ENCODE peak calls at places on chromosomes 13 and 19, in six cellular contexts. R is NCI-H1105; T is stimulated activated CD4-positive, alpha-beta T cell treated with anti-CD3 and anti-CD28 coated beads, Interleukin-2, amount 100 ng/mL, for 24 hours; C is AG09319; V is lower leg skin; D is lung. F is an unnamed sample.
A peak's percentile ranks its signal among the peaks of the same experiment; 100 is the strongest.

GRCh38 chr19:31356587-31357314 is 7.5 kb upstream of the TSHZ3 start:
- DNase-seq in R (no peak), C (no peak), V (no peak), T (peak; percentile 75), D (no peak), F (no peak)

GRCh38 chr19:48999481-49000325 is 6.0 kb downstream of the RUVBL2 start:
- DNase-seq in R (no peak), V (peak; percentile 27), C (no peak), D (peak; percentile 56), T (peak; percentile 76), F (no peak)

GRCh38 chr13:114049026-114049425 is 75.2 kb upstream of the C13orf46 start:
- DNase-seq in D (no peak), V (no peak), C (no peak), R (no peak), T (peak; percentile 76), F (no peak)

GRCh38 chr19:18167975-18168645 is 5.5 kb upstream of the IFI30 start:
- DNase-seq in C (no peak), D (no peak), V (no peak), R (no peak), T (peak; percentile 70), F (no peak)

GRCh38 chr19:10913716-10914340 is 14.6 kb downstream of the YIPF2 start:
- DNase-seq in D (no peak), R (no peak), V (no peak), T (no peak), C (no peak), F (no peak)

GRCh38 chr19:5913739-5914357 is at the start of gene CAPS:
- DNase-seq in V (no peak), D (peak; percentile 76), T (no peak), C (peak; percentile 45), R (no peak), F (no peak)

GRCh38 chr19:31113250-31113685 is 236.0 kb downstream of the TSHZ3 start:
- DNase-seq in D (no peak), T (no peak), R (no peak), V (no peak), C (no peak), F (no peak)

GRCh38 chr19:1064661-1065605 is 2.0 kb upstream of the ARHGAP45 start:
- DNase-seq in R (peak; percentile 42), T (peak; percentile 81), D (peak; percentile 71), V (no peak), C (no peak), F (no peak)

GRCh38 chr19:41175825-41176734 is 16.9 kb upstream of the CYP2S1 start:
- DNase-seq in R (no peak), C (peak; percentile 53), D (peak; percentile 83), V (peak; percentile 73), T (peak; percentile 42), F (peak; percentile 54)

GRCh38 chr19:46303702-46304397 is 7.0 kb downstream of the HIF3A start:
- DNase-seq in T (peak; percentile 7), V (peak; percentile 50), D (peak; percentile 93), C (no peak), R (no peak), F (no peak)

GRCh38 chr19:41802770-41803169 is 6.4 kb downstream of the CEACAM3 start:
- DNase-seq in T (no peak), R (no peak), V (no peak), C (no peak), D (no peak), F (no peak)

GRCh38 chr13:79211377-79211776 is 194.7 kb downstream of the RBM26 start:
- DNase-seq in C (no peak), D (no peak), V (no peak), R (no peak), T (no peak), F (no peak)

GRCh38 chr19:42313096-42313839 is at the start of gene TMEM145:
- DNase-seq in C (no peak), D (no peak), R (peak; percentile 34), T (peak; percentile 60), V (no peak), F (no peak)

GRCh38 chr19:15595069-15595468 is 19.9 kb upstream of the CYP4F8 start:
- DNase-seq in C (no peak), V (peak; percentile 17), T (no peak), D (no peak), R (no peak), F (no peak)

GRCh38 chr13:78649997-78650724 is 8.8 kb downstream of the OBI1 start:
- DNase-seq in T (no peak), C (no peak), R (no peak), D (no peak), V (no peak), F (no peak)

GRCh38 chr13:79918620-79919019 is 422.3 kb downstream of the SPRY2 start:
- DNase-seq in V (no peak), T (no peak), R (no peak), D (no peak), C (no peak), F (no peak)

GRCh38 chr19:10742494-10742893 is 24.6 kb downstream of the DNM2 start:
- DNase-seq in D (no peak), C (no peak), T (no peak), R (no peak), V (no peak), F (no peak)

GRCh38 chr13:24110011-24110410 is 50.5 kb upstream of the SPATA13 start:
- DNase-seq in R (no peak), T (no peak), C (no peak), D (no peak), V (no peak), F (no peak)

GRCh38 chr19:32688315-32688714 is 3.3 kb upstream of the NUDT19 start:
- DNase-seq in C (no peak), R (no peak), V (no peak), D (no peak), T (no peak), F (no peak)

GRCh38 chr13:112562254-112562653 is 25.7 kb downstream of the TUBGCP3 start:
- DNase-seq in C (no peak), R (no peak), T (no peak), D (no peak), V (no peak), F (no peak)

GRCh38 chr13:78714717-78715116 is 55.8 kb upstream of the OBI1 start:
- DNase-seq in D (no peak), V (no peak), T (no peak), C (no peak), R (no peak), F (no peak)

GRCh38 chr13:70203661-70204229 is 95.5 kb upstream of the KLHL1 start:
- DNase-seq in T (no peak), R (no peak), D (no peak), V (no peak), C (no peak), F (no peak)

GRCh38 chr13:27628081-27628480 is 6.4 kb downstream of the POLR1D start:
- DNase-seq in D (no peak), T (no peak), C (no peak), R (no peak), V (no peak), F (no peak)

GRCh38 chr13:41802684-41803554 is 158.0 kb downstream of the VWA8 start:
- DNase-seq in D (no peak), C (no peak), V (no peak), R (no peak), T (peak; percentile 2), F (peak; percentile 64)

GRCh38 chr19:38210458-38210987 is 13.5 kb downstream of the DPF1 start:
- DNase-seq in R (peak; percentile 94), D (no peak), T (no peak), C (no peak), V (no peak), F (no peak)

GRCh38 chr19:35403116-35403760 is 32.4 kb downstream of the GPR42 start:
- DNase-seq in T (no peak), R (no peak), D (no peak), C (no peak), V (no peak), F (no peak)

GRCh38 chr13:70253411-70253810 is 145.2 kb upstream of the KLHL1 start:
- DNase-seq in R (no peak), D (no peak), T (no peak), V (no peak), C (no peak), F (peak; percentile 5)

GRCh38 chr19:4186087-4186993 is 3.9 kb downstream of the ANKRD24 start:
- DNase-seq in C (peak; percentile 20), R (peak; percentile 51), T (peak; percentile 87), D (peak; percentile 80), V (peak; percentile 35), F (peak; percentile 13)